ENCODE peak calls at places on chromosomes 11 and 22, in six cellular contexts. U is neuronal stem cell; Q is CD8-positive, alpha-beta T cell; F is lung; J is sigmoid colon; G is epithelial cell of prostate. X is an unnamed sample.

GRCh38 chr11:82865841-82866240 is 34.4 kb downstream of the PRCP start:
- DNase-seq in Q (no peak), J (no peak), G (no peak), F (no peak), U (no peak), X (no peak)

GRCh38 chr22:18110194-18110943 is at the start of gene TUBA8:
- DNase-seq in G (no peak), U (peak), Q (no peak), J (no peak), F (no peak), X (peak)

GRCh38 chr11:109130910-109131309 is 291.1 kb upstream of the C11orf87 start:
- DNase-seq in J (no peak), F (no peak), G (no peak), U (no peak), Q (no peak), X (no peak)

GRCh38 chr11:58576792-58577440 is 1.3 kb upstream of the LPXN start:
- DNase-seq in F (no peak), J (peak), G (no peak), Q (no peak), U (no peak), X (no peak)

GRCh38 chr11:124482362-124483147 is 37.1 kb upstream of the OR8B8 start:
- DNase-seq in G (no peak), U (no peak), F (no peak), J (no peak), Q (no peak), X (no peak)

GRCh38 chr11:19577849-19578619 is 134.6 kb upstream of the NAV2 start:
- DNase-seq in Q (no peak), F (no peak), U (no peak), J (peak), G (no peak), X (peak)

GRCh38 chr11:94768602-94769511 is 701 bp downstream of the AMOTL1 start:
- DNase-seq in J (peak), U (peak), Q (no peak), G (no peak), F (peak), X (no peak)

GRCh38 chr11:125166347-125166841 is 1.8 kb downstream of the PKNOX2 start:
- DNase-seq in Q (no peak), G (no peak), F (no peak), J (peak), U (peak), X (no peak)

GRCh38 chr11:10323793-10324170 is 18.9 kb downstream of the ADM start:
- DNase-seq in U (no peak), G (no peak), F (no peak), J (no peak), Q (no peak), X (no peak)

GRCh38 chr11:123671534-123671933 is 17.1 kb upstream of the SCN3B start:
- DNase-seq in F (no peak), J (no peak), G (no peak), Q (no peak), U (no peak), X (no peak)

GRCh38 chr11:69080361-69080973 is 31.7 kb downstream of the TPCN2 start:
- DNase-seq in U (no peak), Q (peak), F (no peak), G (peak), J (no peak), X (no peak)

GRCh38 chr11:70948855-70949551 is 303.4 kb downstream of the SHANK2 start:
- DNase-seq in Q (no peak), F (no peak), G (no peak), J (no peak), U (no peak), X (no peak)

GRCh38 chr22:48592931-48593330 is 1234.7 kb downstream of the BRD1 start:
- DNase-seq in F (no peak), G (no peak), Q (no peak), J (no peak), U (no peak), X (no peak)

GRCh38 chr22:17994424-17995108 is 29.8 kb downstream of the MICAL3 start:
- DNase-seq in J (peak), F (no peak), G (no peak), Q (no peak), U (no peak), X (no peak)

GRCh38 chr11:20596629-20597129 is 2.7 kb upstream of the SLC6A5 start:
- DNase-seq in F (no peak), U (no peak), G (no peak), J (no peak), Q (no peak), X (no peak)

GRCh38 chr11:25200925-25201324 is 704.1 kb downstream of the LUZP2 start:
- DNase-seq in F (no peak), J (no peak), G (no peak), U (no peak), Q (no peak), X (no peak)

GRCh38 chr11:75380245-75380644 is 19.1 kb upstream of the RPS3 start:
- DNase-seq in G (no peak), J (no peak), U (no peak), Q (no peak), F (no peak), X (no peak)

GRCh38 chr22:26681395-26681821 is 24.0 kb downstream of the MIAT start:
- DNase-seq in Q (no peak), U (peak), G (no peak), J (no peak), F (peak), X (no peak)

GRCh38 chr22:41184679-41185078 is 20.4 kb upstream of the L3MBTL2 start:
- DNase-seq in Q (no peak), J (no peak), G (no peak), F (no peak), U (no peak), X (no peak)

GRCh38 chr11:14374922-14375630 is 16.1 kb upstream of the RRAS2 start:
- DNase-seq in U (no peak), J (no peak), Q (no peak), F (no peak), G (no peak), X (no peak)

GRCh38 chr11:2369320-2369719 is 7.8 kb upstream of the CD81 start:
- DNase-seq in J (no peak), G (no peak), U (no peak), F (no peak), Q (no peak), X (no peak)

GRCh38 chr22:25039754-25040153 is 87.2 kb downstream of the KIAA1671 start:
- DNase-seq in J (no peak), Q (no peak), F (no peak), U (no peak), G (no peak), X (no peak)

GRCh38 chr11:106177311-106177710 is 99.8 kb downstream of the AASDHPPT start:
- DNase-seq in J (no peak), U (no peak), F (no peak), G (no peak), Q (no peak), X (no peak)

GRCh38 chr11:63906585-63906984 is 10.4 kb downstream of the RCOR2 start:
- DNase-seq in Q (peak), U (no peak), J (no peak), G (no peak), F (no peak), X (no peak)

GRCh38 chr22:47376322-47376700 is 613.9 kb downstream of the TBC1D22A start:
- DNase-seq in G (no peak), U (no peak), Q (no peak), F (no peak), J (peak), X (no peak)

GRCh38 chr11:117875397-117876048 is 935 bp downstream of the FXYD6 start:
- DNase-seq in Q (no peak), J (peak), G (no peak), U (no peak), F (no peak), X (no peak)

GRCh38 chr11:85076535-85077330 is 550.4 kb downstream of the DLG2 start:
- DNase-seq in U (no peak), Q (no peak), F (no peak), J (no peak), G (peak), X (no peak)

GRCh38 chr11:1377231-1377780 is 12.4 kb upstream of the BRSK2 start:
- DNase-seq in U (no peak), J (no peak), G (no peak), Q (no peak), F (no peak), X (no peak)

GRCh38 chr11:34427171-34427805 is 11.4 kb upstream of the CAT start:
- DNase-seq in F (peak), U (no peak), Q (no peak), J (no peak), G (no peak), X (no peak)

GRCh38 chr22:48750282-48750681 is 1077.4 kb downstream of the BRD1 start:
- DNase-seq in Q (no peak), U (no peak), G (no peak), J (peak), F (peak), X (no peak)

GRCh38 chr11:130634186-130634585 is 185.7 kb downstream of the ADAMTS15 start:
- DNase-seq in G (no peak), F (no peak), Q (no peak), J (no peak), U (no peak), X (no peak)
- H3K27ac ChIP-seq in G (peak), F (no peak), Q (no peak), J (no peak), U (no peak), X (no peak)

DNA sequence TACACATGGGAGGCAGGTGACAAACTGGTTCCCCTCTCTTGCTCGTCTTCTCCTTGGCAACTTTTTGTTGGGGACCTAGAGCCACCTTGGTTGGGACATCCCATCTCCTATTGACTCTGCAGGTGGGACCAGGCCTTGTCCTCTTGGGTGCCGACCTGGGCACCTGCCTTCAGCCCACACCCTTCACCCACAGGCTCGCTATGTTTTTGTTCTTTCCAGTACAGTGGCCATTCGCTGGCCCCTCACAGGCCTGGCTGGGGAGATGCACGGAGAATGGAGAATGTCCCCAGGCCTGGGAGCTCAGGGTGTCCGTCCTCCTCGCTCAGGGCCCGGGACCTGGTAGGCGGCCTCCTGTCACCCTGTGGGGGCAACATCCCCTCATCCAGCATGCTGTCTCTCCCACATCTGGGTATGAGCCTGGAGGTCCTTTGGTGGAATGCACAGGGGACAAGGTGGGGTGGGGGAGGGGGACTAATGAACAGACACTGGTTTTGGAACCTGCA is 14.9 kb upstream of the OMP start:
- DNase-seq in Q (no peak), J (no peak), U (no peak), G (no peak), F (no peak), X (no peak)
- H3K27ac ChIP-seq in Q (no peak), J (peak), U (no peak), G (no peak), F (no peak), X (no peak)

DNA sequence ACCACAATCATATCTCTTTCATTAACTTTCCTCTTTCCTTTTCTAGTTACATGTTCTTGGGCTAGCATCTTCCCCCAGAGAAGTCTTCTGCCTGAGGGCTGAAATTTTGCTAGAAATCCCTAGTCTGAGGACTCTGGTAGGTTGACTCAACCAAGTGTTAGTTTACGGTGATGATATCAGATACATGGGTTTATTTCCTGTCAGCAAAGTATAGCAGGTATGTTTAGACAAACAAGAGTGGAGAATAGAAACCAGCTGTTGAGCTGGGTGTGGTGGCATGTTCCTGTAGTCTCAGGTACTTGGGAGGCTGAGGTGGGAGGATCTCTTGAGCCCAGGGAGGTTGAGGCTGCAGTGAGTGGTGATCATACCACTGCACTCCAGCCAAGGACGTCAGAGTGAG is 11.2 kb downstream of the FOLR1 start:
- DNase-seq in Q (no peak), J (no peak), G (no peak), U (no peak), F (no peak), X (no peak)
- H3K27ac ChIP-seq in Q (no peak), J (no peak), G (no peak), U (no peak), F (no peak), X (no peak)

DNA sequence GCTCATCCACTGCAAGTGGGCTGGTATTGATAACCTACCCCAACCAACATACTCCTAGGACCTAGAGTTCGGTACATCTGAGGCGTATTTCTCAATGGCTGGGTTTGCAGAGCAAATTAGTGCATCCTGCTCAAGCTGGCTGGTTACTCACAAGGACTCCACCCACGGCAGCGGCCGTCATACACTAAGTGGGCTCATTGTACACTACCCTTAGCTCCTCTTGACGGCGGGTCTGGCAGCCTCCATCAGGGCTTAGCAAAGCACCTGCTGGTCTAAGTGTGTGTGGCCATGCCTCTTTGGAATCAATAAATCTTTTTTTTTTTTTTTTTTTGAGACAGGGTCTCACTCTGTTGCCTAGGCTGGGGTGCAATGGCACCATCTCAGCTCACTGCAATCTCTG is 20.2 kb upstream of the KCNJ11 start:
- DNase-seq in Q (no peak), F (no peak), J (no peak), U (no peak), G (no peak), X (no peak)
- H3K27ac ChIP-seq in Q (no peak), F (no peak), J (no peak), U (no peak), G (no peak), X (no peak)

GRCh38 chr22:45763236-45763624 is 91.6 kb downstream of the ATXN10 start:
- DNase-seq in J (no peak), U (no peak), Q (no peak), F (no peak), G (no peak), X (no peak)
- H3K27ac ChIP-seq in J (peak), U (no peak), Q (no peak), F (no peak), G (no peak), X (no peak)

DNA sequence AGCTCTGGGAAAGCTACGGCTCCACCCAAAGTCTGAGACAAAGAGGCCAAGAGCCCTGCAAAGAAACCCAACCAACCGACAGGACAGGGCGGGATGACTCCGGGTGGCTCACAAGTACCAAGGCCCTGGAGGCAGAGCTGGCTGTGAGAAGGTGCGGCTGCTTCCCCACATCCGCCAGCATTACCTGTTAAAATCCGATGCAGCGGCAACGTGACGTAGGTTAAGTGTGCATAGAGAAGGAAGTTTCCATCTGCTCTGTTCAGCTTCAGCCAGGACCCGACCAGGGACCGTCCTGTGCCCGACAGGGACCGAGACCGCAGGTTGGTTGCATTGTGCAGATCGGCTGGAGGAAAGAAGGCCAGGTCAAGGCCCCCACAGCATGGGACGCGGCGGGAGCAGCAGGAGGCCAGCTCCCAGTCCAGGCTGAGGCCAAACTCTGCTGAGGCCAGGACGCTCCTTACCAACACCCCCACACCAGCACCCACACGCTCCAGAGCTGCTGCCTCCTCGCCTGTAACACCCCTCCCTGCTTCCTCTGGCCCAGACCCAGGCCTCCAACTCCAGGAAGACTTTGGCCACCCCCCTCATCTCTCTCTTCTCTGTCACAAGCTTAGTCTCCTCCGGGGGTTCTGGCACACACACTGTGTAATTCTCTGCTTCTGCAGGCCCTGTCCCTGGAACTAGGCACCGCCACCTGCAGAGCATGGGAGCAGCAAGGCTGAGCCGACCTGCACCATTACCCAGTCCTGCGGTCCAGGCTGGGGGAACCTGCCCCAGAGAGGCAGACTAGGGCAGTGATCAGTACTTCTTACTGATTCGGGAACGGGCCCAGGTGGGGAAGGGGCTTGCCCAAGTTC is 34.1 kb downstream of the NUP50 start:
- DNase-seq in Q (no peak), G (no peak), F (no peak), J (no peak), U (no peak), X (no peak)
- H3K27ac ChIP-seq in Q (no peak), G (no peak), F (no peak), J (no peak), U (no peak), X (no peak)

X was measured in caudate nucleus.